ENCODE peak calls at places on chromosomes 6 and 20, in four cellular contexts. C is ELF-1; J is stimulated activated naive B cell treated with anti-CD40 and anti-IgM and Interleukin-4, amounts not matched to agents 10 μg/mL and 1 μg/mL and 100 μg/mL, for 72 hours; P is mesenchymal stem cell. H is an unnamed sample.

GRCh38 chr20:38195521-38195920 is 30.5 kb upstream of the TGM2 start:
- DNase-seq in C (no peak), J (no peak), P (no peak), H (no peak)

GRCh38 chr20:20150241-20150640 is 97.9 kb downstream of the CFAP61 start:
- DNase-seq in C (no peak), J (no peak), P (no peak), H (no peak)

GRCh38 chr6:38064431-38064830 is 244.9 kb downstream of the ZFAND3 start:
- DNase-seq in C (no peak), J (no peak), P (no peak), H (no peak)

GRCh38 chr20:23659989-23660837 is 22.5 kb upstream of the CST3 start:
- DNase-seq in C (no peak), J (no peak), P (no peak), H (no peak)

GRCh38 chr20:10061641-10062040 is 26.9 kb downstream of the ANKEF1 start:
- DNase-seq in C (peak; percentile 69), J (no peak), P (no peak), H (no peak)

GRCh38 chr6:81589465-81590313 is 162.8 kb downstream of the TENT5A start:
- DNase-seq in C (no peak), J (no peak), P (no peak), H (no peak)

GRCh38 chr6:144353871-144354314 is 68.8 kb downstream of the UTRN start:
- DNase-seq in C (no peak), J (no peak), P (no peak), H (no peak)

GRCh38 chr20:63532449-63532971 is 4.7 kb downstream of the PTK6 start:
- DNase-seq in C (no peak), J (no peak), P (no peak), H (no peak)

GRCh38 chr6:52577022-52577777 is at the start of gene TRAM2:
- DNase-seq in C (peak; percentile 80), J (peak; percentile 60), P (peak; percentile 86), H (peak; percentile 64)

H was measured in RCC 7860.